ENCODE peak calls at places on chromosomes 11 and 22, in six cellular contexts. V is upper lobe of right lung; H is heart right ventricle; T is CD8-positive, alpha-beta memory T cell; D is ovary; F is SJSA1. Y is an unnamed sample. For H3K9me3, the result is how much of the 10 kb centered on the place peaks cover.

GRCh38 chr11:38282718-38283117 is 1684.7 kb upstream of the RAG2 start:
- DNase-seq in V (no peak), H (no peak), T (no peak), D (no peak), F (no peak), Y (no peak)

GRCh38 chr22:44916281-44917231 is 93.2 kb downstream of the PHF21B start:
- DNase-seq in V (peak), H (no peak), T (no peak), D (peak), F (no peak), Y (no peak)

GRCh38 chr22:34001701-34002466 is 81.6 kb upstream of the LARGE1 start:
- DNase-seq in V (no peak), H (no peak), T (no peak), D (no peak), F (no peak), Y (no peak)

GRCh38 chr11:65789230-65790103 is 2.6 kb downstream of the OVOL1 start:
- DNase-seq in V (no peak), H (no peak), T (no peak), D (no peak), F (no peak), Y (no peak)

GRCh38 chr22:39634530-39635399 is 64.2 kb downstream of the CACNA1I start:
- DNase-seq in V (no peak), H (no peak), T (no peak), D (no peak), F (peak), Y (peak)

GRCh38 chr11:121479355-121479754 is 26.6 kb upstream of the SORL1-AS1 start:
- DNase-seq in V (no peak), H (no peak), T (no peak), D (no peak), F (no peak), Y (no peak)

GRCh38 chr11:76841923-76842452 is 18.7 kb upstream of the ACER3 start:
- DNase-seq in V (no peak), H (no peak), T (no peak), D (no peak), F (no peak), Y (no peak)

GRCh38 chr11:112884012-112884767 is 77.0 kb upstream of the NCAM1 start:
- DNase-seq in V (no peak), H (no peak), T (no peak), D (no peak), F (peak), Y (no peak)

GRCh38 chr11:44036811-44037657 is 10.7 kb upstream of the ACCSL start:
- DNase-seq in V (peak), H (peak), T (no peak), D (peak), F (peak), Y (peak)

GRCh38 chr11:35362571-35362980 is 56.8 kb downstream of the SLC1A2 start:
- DNase-seq in V (no peak), H (no peak), T (no peak), D (no peak), F (no peak), Y (no peak)

GRCh38 chr11:4890279-4890678 is 8.6 kb downstream of the OR51T1 start:
- DNase-seq in V (no peak), H (no peak), T (no peak), D (no peak), F (no peak), Y (no peak)

GRCh38 chr22:39223091-39223710 is 21.6 kb downstream of the PDGFB start:
- DNase-seq in V (no peak), H (no peak), T (no peak), D (no peak), F (no peak), Y (no peak)

GRCh38 chr11:30983810-30984441 is 385.6 kb downstream of the DCDC1 start:
- DNase-seq in V (no peak), H (no peak), T (no peak), D (no peak), F (no peak), Y (no peak)

GRCh38 chr11:1293619-1294015 is 15.8 kb downstream of the TOLLIP start:
- DNase-seq in V (peak), H (no peak), T (no peak), D (peak), F (peak), Y (no peak)

GRCh38 chr22:40463727-40464126 is 93.3 kb downstream of the SGSM3 start:
- DNase-seq in V (no peak), H (no peak), T (no peak), D (no peak), F (no peak), Y (no peak)

GRCh38 chr11:57901278-57901677 is 122.4 kb upstream of the OR9Q1 start:
- DNase-seq in V (no peak), H (no peak), T (no peak), D (no peak), F (no peak), Y (no peak)

GRCh38 chr11:27722117-27722844 is 22.0 kb upstream of the BDNF start:
- DNase-seq in V (no peak), H (no peak), T (no peak), D (no peak), F (peak), Y (no peak)

GRCh38 chr22:24175160-24175808 is 6.0 kb upstream of the SUSD2 start:
- DNase-seq in V (peak), H (peak), T (peak), D (peak), F (peak), Y (peak)

GRCh38 chr11:104148074-104148473 is 15.9 kb downstream of the PDGFD start:
- DNase-seq in V (no peak), H (no peak), T (no peak), D (no peak), F (no peak), Y (no peak)

GRCh38 chr11:113279591-113279990 is 34.8 kb upstream of the TTC12 start:
- DNase-seq in V (no peak), H (no peak), T (no peak), D (no peak), F (no peak), Y (no peak)

GRCh38 chr11:88015170-88015569 is 160.1 kb downstream of the RAB38 start:
- DNase-seq in V (no peak), H (no peak), T (no peak), D (no peak), F (no peak), Y (no peak)

GRCh38 chr11:68411501-68411991 is 49.0 kb upstream of the PPP6R3 start:
- DNase-seq in V (peak), H (no peak), T (no peak), D (no peak), F (no peak), Y (peak)

GRCh38 chr11:76663912-76664440 is 6.6 kb downstream of the LRRC32 start:
- DNase-seq in V (peak), H (no peak), T (no peak), D (peak), F (no peak), Y (no peak)

GRCh38 chr11:116927163-116927772 is 89.8 kb upstream of the APOA1 start:
- DNase-seq in V (no peak), H (no peak), T (peak), D (no peak), F (no peak), Y (peak)

GRCh38 chr11:117781650-117782049 is 15.4 kb downstream of the DSCAML1 start:
- DNase-seq in V (no peak), H (no peak), T (no peak), D (no peak), F (no peak), Y (no peak)

GRCh38 chr22:42912049-42912448 is 55.0 kb upstream of the ARFGAP3 start:
- DNase-seq in V (no peak), H (no peak), T (no peak), D (no peak), F (no peak), Y (no peak)

GRCh38 chr22:33557836-33558235 is 362.4 kb downstream of the LARGE1 start:
- DNase-seq in V (no peak), H (no peak), T (no peak), D (no peak), F (no peak), Y (peak)

GRCh38 chr11:1742371-1742770 is 8.0 kb downstream of the IFITM10 start:
- DNase-seq in V (no peak), H (no peak), T (no peak), D (no peak), F (no peak), Y (no peak)

DNA sequence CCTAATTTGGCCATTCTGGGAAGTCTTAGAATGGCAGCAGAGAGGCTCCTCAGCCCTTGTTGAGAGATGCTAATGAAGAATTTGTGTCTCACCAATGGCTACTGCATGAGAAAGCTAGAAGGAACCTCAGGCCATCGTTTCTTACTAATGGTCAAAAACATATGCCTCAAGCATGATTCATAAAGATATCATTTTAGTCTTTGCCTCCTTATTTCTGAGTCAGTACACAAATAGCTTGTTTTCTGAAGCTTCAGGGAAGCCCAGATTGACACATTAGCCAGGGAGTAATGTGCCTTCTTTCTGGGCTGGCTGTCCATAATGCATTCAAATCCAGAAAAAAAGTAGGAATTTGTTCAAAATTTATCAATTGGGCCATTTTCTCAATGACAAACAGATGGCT is 169.4 kb upstream of the ZBED5 start:
- DNase-seq in V (no peak), H (no peak), T (no peak), D (no peak), F (no peak), Y (no peak)
- H3K4me3 ChIP-seq in V (no peak), H (no peak), T (no peak), D (no peak), F (no peak), Y (no peak)

GRCh38 chr11:110856993-110857812 is 145.0 kb upstream of the ARHGAP20 start:
- DNase-seq in V (no peak), H (no peak), T (no peak), D (no peak), F (no peak), Y (no peak)
- H3K27ac ChIP-seq in V (no peak), H (no peak), T (no peak), D (no peak), F (no peak), Y (no peak)

GRCh38 chr11:22974251-22974650 is 114.0 kb upstream of the CCDC179 start:
- DNase-seq in V (no peak), H (no peak), T (no peak), D (no peak), F (no peak), Y (no peak)

GRCh38 chr11:22976146-22976545 is 115.9 kb upstream of the CCDC179 start:
- DNase-seq in V (no peak), H (no peak), T (no peak), D (no peak), F (no peak), Y (peak)
- H3K9me3 ChIP-seq in V (under half), H (under half), T (under half), D (under half), F (under half), Y (under half)

DNA sequence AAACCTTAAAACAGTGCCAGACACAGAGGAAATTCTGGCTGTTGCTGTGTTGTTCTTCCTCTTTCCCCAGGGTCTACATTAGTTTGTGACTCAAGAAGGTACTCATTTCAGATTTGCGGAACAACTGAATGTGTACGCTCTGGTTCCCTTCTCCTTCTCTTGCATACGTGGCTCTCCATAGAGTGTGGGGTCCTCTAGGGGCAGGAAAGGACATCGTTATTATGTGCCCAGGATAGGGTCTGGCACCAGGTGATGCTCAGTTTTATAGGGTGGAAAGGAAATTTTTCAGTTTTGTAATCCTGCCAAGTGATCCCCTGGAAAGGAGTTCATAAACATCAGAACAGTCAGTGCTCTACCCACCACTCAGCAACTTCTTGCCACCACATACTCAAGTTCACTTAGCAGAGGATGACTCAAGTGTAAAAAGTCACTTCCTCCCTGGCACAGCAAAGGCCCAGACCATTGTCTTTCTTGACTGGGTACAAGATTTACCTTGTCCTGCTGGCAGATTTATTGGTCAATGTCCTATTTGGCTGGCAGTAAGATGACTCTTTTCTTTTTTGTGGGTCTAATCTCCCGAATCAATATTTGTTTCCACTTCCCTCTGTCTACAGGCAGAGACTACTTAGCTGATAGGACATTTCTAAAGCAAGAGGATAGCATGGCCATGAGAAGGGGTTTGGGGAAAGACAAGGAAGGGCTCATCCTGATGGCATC is 246.0 kb upstream of the TENM4 start:
- DNase-seq in V (no peak), H (no peak), T (no peak), D (no peak), F (no peak), Y (no peak)
- H3K4me3 ChIP-seq in V (no peak), H (no peak), T (no peak), D (no peak), F (no peak), Y (no peak)

GRCh38 chr22:28072066-28072465 is 153.0 kb upstream of the PITPNB start:
- DNase-seq in V (no peak), H (no peak), T (no peak), D (no peak), F (no peak), Y (no peak)

GRCh38 chr22:28077166-28077565 is 158.1 kb upstream of the PITPNB start:
- DNase-seq in V (no peak), H (no peak), T (no peak), D (no peak), F (no peak), Y (no peak)

GRCh38 chr22:28075260-28075981 is 156.4 kb upstream of the PITPNB start:
- DNase-seq in V (no peak), H (peak), T (no peak), D (no peak), F (peak), Y (peak)

DNA sequence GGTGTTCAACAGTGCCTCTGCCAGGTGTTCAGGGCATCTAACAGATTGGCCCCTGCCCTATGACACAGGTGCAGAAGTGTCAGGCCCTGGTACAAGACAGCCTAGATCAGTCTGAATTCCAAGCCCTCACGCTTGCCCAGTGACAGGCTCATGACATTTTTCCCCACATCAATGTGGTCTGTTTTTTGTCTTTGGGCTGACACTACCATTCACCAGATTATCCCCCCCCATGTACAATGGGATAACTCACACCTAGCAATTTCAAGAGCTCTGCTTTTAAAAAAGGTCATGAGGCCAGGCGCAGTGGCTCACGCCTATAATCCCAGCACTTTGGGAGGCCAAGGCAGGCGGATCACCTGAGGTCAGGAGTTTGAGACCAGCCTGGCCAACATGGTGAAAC is 155.5 kb upstream of the PITPNB start:
- DNase-seq in V (no peak), H (peak), T (no peak), D (no peak), F (no peak), Y (no peak)
- H3K27ac ChIP-seq in V (no peak), H (peak), T (no peak), D (no peak), F (no peak), Y (no peak)

DNA sequence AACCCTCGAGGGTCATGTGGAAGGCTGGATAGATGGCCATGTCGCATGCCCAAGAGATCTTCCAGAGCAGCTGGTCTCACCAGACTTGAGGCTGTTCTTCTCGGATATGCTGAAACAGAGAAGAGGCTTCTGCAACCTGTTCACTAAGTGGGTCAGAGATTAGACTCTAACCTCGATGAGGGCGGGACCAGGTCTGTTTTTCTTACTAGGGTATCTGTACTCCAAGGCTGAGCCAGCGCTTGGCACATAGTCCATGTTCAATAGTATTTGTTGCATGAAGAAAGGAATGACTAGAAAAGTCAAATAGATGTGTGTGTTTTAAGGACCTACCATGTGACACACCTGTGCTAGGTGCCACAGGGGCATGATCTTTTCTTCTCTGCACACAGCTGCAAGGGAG is 43.6 kb downstream of the ABTB2 start:
- DNase-seq in V (no peak), H (no peak), T (no peak), D (no peak), F (no peak), Y (no peak)
- H3K9me3 ChIP-seq in V (under half), H (under half), T (under half), D (under half), F (under half), Y (under half)

DNA sequence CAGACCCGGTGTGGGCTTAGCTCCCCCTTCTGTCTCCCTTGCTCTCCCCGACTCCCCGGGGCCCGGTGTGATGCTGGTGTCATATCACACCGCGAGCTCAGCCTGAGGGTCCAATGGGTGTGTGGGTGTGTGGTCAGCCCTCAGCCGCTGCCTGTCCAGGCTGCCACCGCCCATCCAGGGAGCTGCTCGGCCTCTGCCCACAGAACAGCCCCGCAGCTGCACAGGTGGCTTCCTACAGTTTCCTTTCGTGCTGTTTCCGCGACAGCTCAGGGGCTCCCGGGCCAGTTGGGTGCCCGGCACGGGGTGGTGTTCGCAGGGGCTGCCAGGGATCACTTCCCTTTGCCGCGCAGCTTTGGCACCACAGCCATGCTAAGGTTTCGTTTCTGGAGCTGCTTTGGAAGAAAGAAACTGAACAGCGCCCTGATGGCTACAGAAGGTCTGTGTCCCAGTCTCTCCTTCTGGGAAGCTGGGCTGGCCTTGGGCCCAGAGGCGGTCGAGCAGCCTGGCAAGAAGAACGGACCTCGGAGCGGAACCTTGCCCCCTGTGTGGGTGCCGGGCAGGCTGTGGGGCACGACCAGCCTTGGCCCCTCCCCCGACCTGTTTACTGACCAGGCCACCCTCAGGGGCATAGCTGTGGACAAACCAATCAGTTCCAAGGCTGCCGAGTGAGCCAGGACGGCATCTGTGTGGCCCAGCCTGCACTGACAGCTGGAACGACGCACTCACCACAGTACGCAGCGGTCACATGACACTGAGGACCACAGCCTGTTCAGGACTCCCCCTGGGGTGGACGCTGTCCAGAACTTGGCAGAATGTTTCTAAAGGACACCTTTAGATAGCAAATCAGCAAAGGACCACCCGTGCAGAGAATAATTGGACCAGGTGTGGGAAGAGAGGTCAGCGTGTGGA is 7.0 kb downstream of the PIM3 start:
- DNase-seq in V (peak), H (peak), T (no peak), D (peak), F (no peak), Y (peak)
- H3K4me3 ChIP-seq in V (peak), H (peak), T (no peak), D (peak), F (no peak), Y (peak)

Y was measured in SJCRH30.